ENCODE peak calls at places on chromosomes 5 and 9, in ten cellular contexts. H is CD8-positive, alpha-beta memory T cell; E is brain microvascular endothelial cell; A is heart right ventricle; J is spleen; B is small intestine; L is A549; C is mammary epithelial cell; P is HCT116; V is psoas muscle. U is an unnamed sample.

GRCh38 chr5:181037365-181037861 is 2.7 kb upstream of the BTNL9 start:
- DNase-seq in E (no peak), A (peak; percentile 40), V (no peak), C (no peak), B (no peak), H (no peak), J (peak; percentile 23), L (no peak), P (peak; percentile 41), U (peak; percentile 26)

GRCh38 chr5:139137703-139138102 is 60.5 kb downstream of the SIL1 start:
- DNase-seq in H (no peak), L (no peak), E (peak; percentile 27), J (no peak), C (peak; percentile 52), A (no peak), V (peak; percentile 30), B (peak; percentile 3), P (peak; percentile 12), U (no peak)

GRCh38 chr9:127838375-127839078 is 15.9 kb downstream of the ENG start:
- DNase-seq in H (no peak), C (peak; percentile 50), L (peak; percentile 26), J (peak; percentile 87), V (peak; percentile 90), E (peak; percentile 82), B (no peak), A (peak; percentile 75), P (no peak), U (peak; percentile 79)

GRCh38 chr5:78662323-78662722 is 13.8 kb upstream of the LHFPL2 start:
- DNase-seq in E (no peak), P (no peak), C (no peak), J (no peak), H (no peak), A (no peak), V (no peak), B (no peak), L (no peak), U (no peak)

GRCh38 chr5:90135979-90136378 is 273.6 kb downstream of the CETN3 start:
- DNase-seq in B (peak; percentile 20), P (no peak), C (no peak), L (no peak), J (no peak), V (no peak), A (no peak), H (no peak), E (no peak), U (no peak)

GRCh38 chr5:148469446-148470062 is 85.8 kb downstream of the FBXO38 start:
- DNase-seq in A (no peak), V (peak; percentile 18), B (no peak), C (no peak), L (no peak), E (peak; percentile 45), P (no peak), J (no peak), H (no peak), U (no peak)

GRCh38 chr9:71487046-71487445 is 281.3 kb downstream of the CEMIP2 start:
- DNase-seq in P (no peak), C (no peak), V (peak; percentile 16), E (no peak), H (no peak), J (no peak), L (no peak), B (no peak), A (no peak), U (no peak)

GRCh38 chr9:131747352-131747751 is 7.5 kb upstream of the RAPGEF1 start:
- DNase-seq in H (no peak), A (no peak), L (no peak), V (no peak), B (peak; percentile 57), J (no peak), C (peak; percentile 42), E (peak; percentile 42), P (no peak), U (no peak)

GRCh38 chr9:98484218-98484617 is 224.5 kb downstream of the GABBR2 start:
- DNase-seq in H (no peak), B (no peak), J (no peak), V (no peak), A (no peak), L (no peak), C (no peak), P (no peak), E (no peak), U (no peak)

GRCh38 chr9:98485706-98486105 is 223.0 kb downstream of the GABBR2 start:
- DNase-seq in L (no peak), A (no peak), V (no peak), C (no peak), E (no peak), H (no peak), J (no peak), P (no peak), B (no peak), U (no peak)

GRCh38 chr9:98491231-98491651 is 217.5 kb downstream of the GABBR2 start:
- DNase-seq in B (no peak), J (no peak), C (no peak), L (no peak), P (no peak), H (no peak), V (no peak), E (no peak), A (no peak), U (no peak)

GRCh38 chr9:98491778-98492177 is 217.0 kb downstream of the GABBR2 start:
- DNase-seq in H (no peak), E (peak; percentile 62), B (no peak), J (no peak), V (no peak), L (no peak), P (no peak), A (no peak), C (no peak), U (no peak)

GRCh38 chr9:98488578-98489312 is 220.0 kb downstream of the GABBR2 start:
- DNase-seq in A (no peak), J (no peak), V (no peak), B (no peak), P (no peak), C (peak; percentile 91), L (peak; percentile 26), E (peak; percentile 90), H (no peak), U (peak; percentile 46)
- H3K27ac ChIP-seq in A (no peak overlapping the region), J (no peak overlapping the region), V (no peak overlapping the region), B (no peak overlapping the region), P (no peak overlapping the region), C (no peak overlapping the region), L (peak overlapping the region; percentile 63), E (peak overlapping the region; percentile 73), H (no peak overlapping the region), U (no peak overlapping the region)

GRCh38 chr5:72241346-72242003 is 78.6 kb downstream of the MRPS27 start:
- DNase-seq in L (no peak), J (no peak), A (no peak), P (no peak), B (no peak), C (no peak), H (no peak), V (no peak), E (no peak), U (no peak)
- H3K27ac ChIP-seq in L (no peak overlapping the region), J (no peak overlapping the region), A (no peak overlapping the region), P (no peak overlapping the region), B (no peak overlapping the region), C (no peak overlapping the region), H (no peak overlapping the region), V (no peak overlapping the region), E (no peak overlapping the region), U (no peak overlapping the region)

DNA sequence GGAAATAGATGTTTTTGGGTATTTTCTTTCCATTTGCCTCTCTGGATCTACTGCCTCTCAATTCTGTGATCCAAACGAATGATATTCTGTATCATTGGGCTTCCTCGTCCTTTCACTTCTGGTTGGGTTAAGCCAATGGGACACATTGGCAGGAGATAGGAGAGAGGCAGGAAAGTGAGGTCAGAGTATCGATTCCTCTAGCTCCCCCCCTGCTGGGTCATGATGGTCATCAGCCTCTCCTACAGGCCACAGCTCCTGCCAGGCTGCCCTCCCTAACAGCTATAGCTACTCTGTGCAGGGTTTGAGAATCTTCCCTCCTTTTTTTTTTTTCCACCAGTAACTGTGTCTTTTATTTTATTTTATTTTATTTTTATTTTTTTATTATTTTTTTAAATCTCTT is 39.4 kb downstream of the APBA1 start:
- DNase-seq in E (no peak), L (no peak), P (no peak), B (no peak), H (no peak), A (no peak), C (no peak), V (no peak), J (no peak), U (no peak)
- H3K27ac ChIP-seq in E (no peak overlapping the region), L (no peak overlapping the region), P (no peak overlapping the region), B (no peak overlapping the region), H (no peak overlapping the region), A (no peak overlapping the region), C (no peak overlapping the region), V (no peak overlapping the region), J (no peak overlapping the region), U (no peak overlapping the region)

DNA sequence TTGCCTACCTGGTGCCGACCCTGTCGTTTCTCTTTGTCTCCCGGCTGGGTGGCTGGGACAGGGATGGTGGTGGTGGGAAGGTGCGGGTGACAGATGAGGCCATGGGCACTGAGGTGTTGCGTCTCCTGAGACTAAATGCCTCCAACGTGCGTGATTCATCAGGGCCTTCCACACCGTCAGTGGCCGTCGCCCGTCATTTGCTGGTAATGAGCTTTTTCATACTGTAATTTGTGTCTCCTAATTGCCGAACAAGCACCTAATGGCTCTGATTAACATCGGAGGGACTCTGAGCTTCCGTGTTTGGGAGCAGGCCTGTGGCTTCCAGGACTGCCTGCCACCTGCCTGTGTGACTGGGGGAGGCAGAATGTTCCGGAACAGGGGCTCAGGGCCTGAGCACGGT is 35.2 kb downstream of the RXRA start:
- DNase-seq in E (no peak), P (no peak), L (no peak), C (no peak), B (peak; percentile 83), V (no peak), H (no peak), J (no peak), A (no peak), U (no peak)
- H3K27ac ChIP-seq in E (no peak overlapping the region), P (no peak overlapping the region), L (no peak overlapping the region), C (no peak overlapping the region), B (peak overlapping the region; percentile 93), V (peak overlapping the region; percentile 91), H (no peak overlapping the region), J (no peak overlapping the region), A (peak overlapping the region; percentile 50), U (no peak overlapping the region)